ENCODE peak calls at places on chromosomes 13 and 19, in eight cellular contexts. G is adrenal gland, Y is heart left ventricle, Z is uterus, P is astrocyte of the spinal cord, D is cardiac muscle cell, W is A673, T is keratinocyte. N is an unnamed sample.

GRCh38 chr13:42119875-42120274 is 71.4 kb downstream of the DGKH start:
- DNase-seq in G (no peak), Y (no peak), Z (no peak), P (no peak), D (no peak), W (no peak), T (no peak), N (no peak)

GRCh38 chr19:53991224-53992113 is at the start of gene CACNG6:
- DNase-seq in G (no peak), Y (no peak), Z (no peak), P (no peak), D (peak; percentile 94), W (no peak), T (no peak), N (no peak)

GRCh38 chr13:68697551-68697950 is 1410.1 kb upstream of the ATXN8OS start:
- DNase-seq in G (no peak), Y (no peak), Z (no peak), P (peak; percentile 23), D (no peak), W (peak; percentile 5), T (no peak), N (no peak)

GRCh38 chr13:77033717-77034302 is 6.9 kb upstream of the FBXL3 start:
- DNase-seq in G (no peak), Y (no peak), Z (no peak), P (no peak), D (no peak), W (no peak), T (no peak), N (peak; percentile 83)

GRCh38 chr13:105642511-105642958 is 892.9 kb downstream of the EFNB2 start:
- DNase-seq in G (no peak), Y (no peak), Z (no peak), P (peak; percentile 39), D (no peak), W (no peak), T (no peak), N (no peak)

GRCh38 chr19:8097681-8098567 is 45.4 kb downstream of the CCL25 start:
- DNase-seq in G (no peak), Y (no peak), Z (no peak), P (no peak), D (no peak), W (no peak), T (no peak), N (no peak)

GRCh38 chr13:105063676-105064075 is 1471.8 kb downstream of the EFNB2 start:
- DNase-seq in G (no peak), Y (no peak), Z (no peak), P (peak; percentile 24), D (no peak), W (no peak), T (no peak), N (no peak)

GRCh38 chr13:101965096-101965495 is 436.8 kb downstream of the FGF14 start:
- DNase-seq in G (no peak), Y (no peak), Z (no peak), P (no peak), D (no peak), W (no peak), T (no peak), N (no peak)

GRCh38 chr19:24062222-24062621 is 24.8 kb upstream of the ZNF254 start:
- DNase-seq in G (no peak), Y (no peak), Z (no peak), P (no peak), D (no peak), W (no peak), T (no peak), N (no peak)

GRCh38 chr19:44931541-44931940 is 10.5 kb upstream of the APOC4 start:
- DNase-seq in G (no peak), Y (no peak), Z (no peak), P (no peak), D (no peak), W (no peak), T (no peak), N (no peak)

GRCh38 chr13:27644302-27644701 is 22.6 kb downstream of the POLR1D start:
- DNase-seq in G (peak; percentile 39), Y (no peak), Z (no peak), P (peak; percentile 86), D (no peak), W (peak; percentile 15), T (no peak), N (no peak)

GRCh38 chr13:78194904-78195639 is 276.4 kb upstream of the EDNRB start:
- DNase-seq in G (no peak), Y (no peak), Z (no peak), P (peak; percentile 12), D (no peak), W (peak; percentile 71), T (no peak), N (no peak)

GRCh38 chr13:46303743-46304385 is 83.2 kb downstream of the RUBCNL start:
- DNase-seq in G (no peak), Y (no peak), Z (no peak), P (no peak), D (no peak), W (no peak), T (no peak), N (no peak)

GRCh38 chr19:10567696-10568443 is 909 bp downstream of the CDKN2D start:
- DNase-seq in G (peak; percentile 40), Y (no peak), Z (no peak), P (no peak), D (no peak), W (peak; percentile 53), T (no peak), N (no peak)

GRCh38 chr13:23319915-23320224 is 113.6 kb downstream of the SACS start:
- DNase-seq in G (no peak), Y (no peak), Z (no peak), P (no peak), D (no peak), W (no peak), T (no peak), N (no peak)
- TF ChIP-seq CTCF in G (no peak), Y (no peak), Z (no peak), P (no peak), D (no peak), W (no peak), T (no peak), N (no peak)

GRCh38 chr19:5534787-5535586 is 32.8 kb downstream of the TINCR start:
- DNase-seq in G (no peak), Y (no peak), Z (no peak), P (no peak), D (no peak), W (peak; percentile 48), T (no peak), N (no peak)
- H3K4me3 ChIP-seq in G (no peak overlapping the region), Y (no peak overlapping the region), Z (no peak overlapping the region), P (no peak overlapping the region), D (no peak overlapping the region), W (no peak overlapping the region), T (no peak overlapping the region), N (no peak overlapping the region)

GRCh38 chr19:31548941-31549340 is 199.7 kb upstream of the TSHZ3 start:
- DNase-seq in G (peak; percentile 27), Y (no peak), Z (no peak), P (peak; percentile 19), D (peak; percentile 47), W (peak; percentile 42), T (no peak), N (no peak)
- TF ChIP-seq CTCF in G (peak; percentile 42), Y (peak; percentile 32), Z (no peak), P (peak; percentile 56), D (peak; percentile 73), W (peak; percentile 65), T (peak; percentile 66), N (peak; percentile 81)

GRCh38 chr19:47230122-47230920 is 678 bp downstream of the BBC3 start:
- DNase-seq in G (peak; percentile 74), Y (peak; percentile 71), Z (peak; percentile 71), P (peak; percentile 36), D (peak; percentile 49), W (no peak), T (no peak), N (no peak)

GRCh38 chr19:47231215-47232054 is 436 bp upstream of the BBC3 start:
- DNase-seq in G (peak; percentile 91), Y (peak; percentile 92), Z (peak; percentile 88), P (peak; percentile 92), D (peak; percentile 88), W (peak; percentile 79), T (no peak), N (no peak)

GRCh38 chr19:47229674-47230121 is 1.3 kb downstream of the BBC3 start:
- DNase-seq in G (no peak), Y (no peak), Z (no peak), P (peak; percentile 31), D (no peak), W (no peak), T (no peak), N (no peak)

GRCh38 chr19:47230921-47231214 is at the start of gene BBC3:
- DNase-seq in G (no peak), Y (no peak), Z (no peak), P (no peak), D (no peak), W (no peak), T (no peak), N (no peak)

DNA sequence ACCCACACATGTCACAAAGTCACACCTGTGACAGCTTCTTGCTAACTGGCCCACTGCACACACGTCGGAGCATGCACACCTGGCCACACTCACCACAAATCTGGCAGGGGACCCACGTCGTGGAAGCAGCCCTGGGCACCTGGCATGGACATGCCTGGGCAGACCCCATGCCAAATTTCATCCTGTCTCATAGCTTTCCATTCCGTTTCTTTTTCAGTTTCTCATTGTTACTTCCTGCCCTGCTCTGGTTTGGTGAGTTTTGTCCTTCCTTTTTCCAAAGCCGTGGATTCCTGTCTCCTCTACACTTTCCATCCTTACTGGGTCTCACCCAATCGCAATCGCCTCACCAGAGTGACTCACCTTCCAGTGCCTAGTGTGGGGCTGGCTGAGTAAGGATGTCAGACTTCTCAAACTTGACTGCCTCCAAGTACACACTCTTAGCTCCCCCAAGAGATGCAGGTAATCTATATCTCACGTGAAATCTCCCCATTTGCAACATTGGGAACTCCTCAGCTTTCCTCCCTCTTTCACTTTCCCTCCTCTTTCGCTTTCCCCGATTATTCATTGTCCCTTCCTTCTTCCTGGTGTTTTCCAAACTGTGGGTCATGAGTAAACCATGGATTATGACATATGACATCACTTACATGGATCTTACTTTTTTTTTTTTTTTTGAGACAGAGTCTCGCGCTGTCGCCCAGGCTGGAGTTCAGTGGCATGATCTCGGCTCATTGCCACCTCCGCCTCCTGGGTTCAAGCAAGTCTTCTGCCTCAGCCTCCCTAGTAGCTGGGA is 1.6 kb upstream of the BBC3 start:
- DNase-seq in G (no peak), Y (no peak), Z (no peak), P (peak; percentile 51), D (no peak), W (no peak), T (peak; percentile 92), N (no peak)
- H3K4me3 ChIP-seq in G (no peak overlapping the region), Y (peak overlapping the region; percentile 96), Z (no peak overlapping the region), P (peak overlapping the region; percentile 16), D (no peak overlapping the region), W (no peak overlapping the region), T (peak overlapping the region; percentile 23), N (no peak overlapping the region)

DNA sequence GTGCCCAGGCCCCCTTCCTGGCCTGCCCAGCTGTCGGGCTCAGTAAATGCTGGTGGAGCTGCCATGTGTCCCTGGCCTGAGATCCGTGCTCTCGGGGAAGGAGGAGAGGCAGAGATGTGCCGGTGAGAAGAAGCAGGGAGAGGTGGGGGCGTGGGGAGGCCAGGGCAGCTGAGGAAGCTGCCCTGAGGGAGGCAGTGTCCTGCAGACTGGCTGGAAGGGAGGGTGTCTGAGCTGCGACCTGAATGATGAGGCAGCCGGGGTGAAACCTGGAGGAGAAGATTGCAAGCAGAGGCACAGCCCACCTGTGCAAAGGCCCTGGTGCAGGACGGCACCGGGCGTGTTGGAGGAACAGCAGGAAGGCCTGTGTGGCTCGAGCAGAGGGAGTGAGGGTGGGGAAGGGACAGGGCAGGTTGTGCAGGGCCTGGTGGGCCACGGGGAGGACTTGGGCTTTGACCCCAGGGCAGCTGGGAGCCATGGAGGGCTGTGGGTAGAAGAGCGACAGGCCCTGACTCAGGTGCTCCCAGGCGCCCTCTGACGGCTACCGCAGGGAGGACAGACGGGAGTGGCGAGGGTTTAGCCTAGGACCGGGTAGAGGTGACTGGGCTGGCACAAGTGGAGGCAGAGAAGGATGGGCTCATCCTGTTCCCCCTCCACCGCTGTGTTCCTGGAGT is 14.0 kb upstream of the CELF5 start:
- DNase-seq in G (peak; percentile 76), Y (no peak), Z (no peak), P (peak; percentile 15), D (peak; percentile 46), W (peak; percentile 50), T (peak; percentile 7), N (no peak)
- TF ChIP-seq CTCF in G (peak; percentile 65), Y (peak; percentile 50), Z (peak; percentile 35), P (peak; percentile 84), D (peak; percentile 68), W (peak; percentile 72), T (peak; percentile 85), N (peak; percentile 74)